ENCODE peak calls at places on chromosomes 3 and 15, in six cellular contexts. X, M, H, I, E and Q are unnamed samples.

GRCh38 chr3:171453175-171453868 is 6.9 kb downstream of the TNIK start:
- DNase-seq in I (no peak), X (no peak), H (no peak), E (no peak), M (no peak), Q (no peak)

GRCh38 chr3:181952221-181952620 is 240.5 kb downstream of the SOX2 start:
- DNase-seq in H (no peak), I (no peak), M (no peak), E (no peak), X (no peak), Q (no peak)

GRCh38 chr15:73950479-73951043 is 24.3 kb downstream of the LOXL1 start:
- DNase-seq in X (no peak), M (no peak), I (no peak), E (no peak), H (no peak), Q (no peak)

GRCh38 chr3:196552253-196552652 is 16.1 kb downstream of the WDR53 start:
- DNase-seq in H (no peak), I (no peak), X (no peak), E (no peak), M (no peak), Q (no peak)

GRCh38 chr15:31230630-31231485 is 95.8 kb upstream of the KLF13 start:
- DNase-seq in I (no peak), X (no peak), E (no peak), M (no peak), H (peak), Q (no peak)

GRCh38 chr3:149564079-149564478 is 89.6 kb downstream of the TM4SF4 start:
- DNase-seq in I (no peak), M (no peak), X (no peak), H (no peak), E (no peak), Q (no peak)

GRCh38 chr3:38017445-38018295 is 11.8 kb downstream of the PLCD1 start:
- DNase-seq in H (no peak), M (no peak), E (no peak), X (no peak), I (no peak), Q (no peak)

GRCh38 chr3:139308156-139309017 is 35.4 kb upstream of the MRPS22 start:
- DNase-seq in H (no peak), I (no peak), M (no peak), E (no peak), X (peak), Q (no peak)

GRCh38 chr3:174330303-174330702 is 528.8 kb upstream of the NAALADL2 start:
- DNase-seq in M (no peak), X (no peak), I (no peak), E (peak), H (no peak), Q (no peak)

GRCh38 chr15:55457401-55458022 is 49.2 kb downstream of the PIERCE2 start:
- DNase-seq in X (no peak), M (no peak), E (no peak), H (no peak), I (no peak), Q (no peak)

DNA sequence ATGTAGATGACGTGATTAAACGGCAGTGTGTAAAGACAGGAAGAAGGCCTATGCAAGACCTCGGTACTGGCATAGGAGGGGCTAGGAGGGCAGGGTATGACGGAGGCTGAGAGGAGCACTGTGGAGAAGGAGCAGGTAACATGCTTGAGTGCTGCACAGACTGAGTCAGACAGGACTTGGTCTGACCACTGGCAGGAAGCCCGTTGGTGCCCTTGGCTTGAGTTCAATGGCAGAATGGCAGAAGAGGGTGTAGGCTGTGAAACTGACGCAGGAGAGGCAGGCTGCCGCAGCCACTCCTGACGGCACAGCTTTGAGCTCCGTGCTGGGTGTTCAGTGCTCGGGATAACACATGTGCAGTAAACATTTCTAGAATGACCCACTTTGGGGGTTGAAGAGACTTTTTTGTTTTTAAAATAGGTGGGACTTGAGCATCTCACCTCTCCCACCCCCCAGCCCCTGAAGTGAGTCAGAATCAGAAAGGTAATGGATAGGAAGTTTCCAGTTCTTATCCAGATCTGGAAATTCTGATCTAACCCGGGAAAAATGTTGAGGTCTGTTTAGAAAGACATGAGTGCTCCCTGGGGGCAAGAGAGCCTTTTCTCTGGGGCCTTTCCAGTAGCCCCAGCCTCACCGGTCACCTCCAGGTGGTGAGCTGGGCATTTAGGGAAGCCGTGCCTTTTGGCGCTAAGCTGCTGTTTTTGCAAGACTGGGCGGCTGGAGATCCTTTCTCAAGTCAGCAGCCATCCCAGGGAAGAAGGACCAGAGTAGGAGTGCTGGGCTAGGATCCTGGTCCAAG is 126.4 kb downstream of the RPLP1 start:
- DNase-seq in E (no peak), M (no peak), I (peak), X (no peak), H (no peak), Q (no peak)
- H3K4me3 ChIP-seq in E (no peak), M (no peak), I (no peak), X (no peak), H (no peak), Q (no peak)

GRCh38 chr15:45112143-45112591 is 1.8 kb downstream of the DUOX2 start:
- DNase-seq in E (no peak), I (no peak), X (no peak), H (no peak), M (no peak), Q (no peak)

GRCh38 chr15:45112592-45113379 is 1.2 kb downstream of the DUOX2 start:
- DNase-seq in E (no peak), H (no peak), I (no peak), X (peak), M (no peak), Q (no peak)

GRCh38 chr15:45111390-45112142 is 2.4 kb downstream of the DUOX2 start:
- DNase-seq in H (no peak), E (no peak), M (no peak), I (no peak), X (no peak), Q (no peak)

GRCh38 chr15:45107941-45108630 is 5.9 kb downstream of the DUOX2 start:
- DNase-seq in E (no peak), M (no peak), H (no peak), I (no peak), X (no peak), Q (no peak)

DNA sequence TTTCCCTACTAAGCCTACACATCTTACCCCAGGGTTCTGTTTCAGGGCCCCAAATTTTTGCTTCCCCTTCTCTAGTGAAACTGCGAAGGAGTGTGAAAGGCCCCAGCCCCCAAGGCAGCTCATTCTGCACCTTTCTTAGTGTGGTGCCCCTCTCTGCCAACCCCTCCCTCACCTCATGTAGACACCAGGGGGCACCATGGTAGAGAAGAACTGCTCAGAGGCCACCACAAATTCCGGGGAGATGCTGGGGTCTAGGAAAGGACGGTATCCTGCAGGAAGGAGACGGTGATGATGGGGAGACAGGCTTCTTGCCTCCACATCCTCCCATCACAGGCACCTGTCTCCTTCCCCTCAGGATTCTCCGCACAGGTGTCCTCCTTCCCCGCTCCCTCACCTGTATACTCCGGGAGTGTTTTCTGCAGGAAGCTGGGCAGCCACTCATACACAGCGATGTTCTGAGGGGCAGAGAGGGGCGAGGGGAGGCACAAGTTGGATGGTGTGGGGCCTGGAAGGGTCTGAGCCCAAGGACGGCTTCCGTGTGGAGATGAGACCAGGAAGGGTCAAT is 3.6 kb downstream of the DUOX2 start:
- DNase-seq in I (no peak), E (no peak), M (no peak), X (no peak), H (no peak), Q (no peak)
- TF ChIP-seq CTCF in I (no peak), E (peak), M (no peak), X (no peak), H (peak), Q (peak)

GRCh38 chr3:119240582-119241434 is at the start of gene B4GALT4:
- DNase-seq in I (peak), H (peak), X (peak), E (no peak), M (peak), Q (peak)
- H3K4me3 ChIP-seq in I (peak), H (peak), X (peak), E (peak), M (peak), Q (peak)

GRCh38 chr3:61908344-61908743 is 347.0 kb downstream of the PTPRG start:
- DNase-seq in H (no peak), E (peak), I (no peak), X (no peak), M (no peak), Q (no peak)
- TF ChIP-seq CTCF in H (no peak), E (no peak), I (no peak), X (no peak), M (no peak), Q (no peak)

GRCh38 chr3:63927623-63928280 is 15.6 kb upstream of the SCAANT1 start:
- DNase-seq in H (no peak), I (no peak), E (no peak), M (no peak), X (no peak), Q (no peak)
- H3K4me3 ChIP-seq in H (no peak), I (no peak), E (no peak), M (no peak), X (no peak), Q (no peak)

DNA sequence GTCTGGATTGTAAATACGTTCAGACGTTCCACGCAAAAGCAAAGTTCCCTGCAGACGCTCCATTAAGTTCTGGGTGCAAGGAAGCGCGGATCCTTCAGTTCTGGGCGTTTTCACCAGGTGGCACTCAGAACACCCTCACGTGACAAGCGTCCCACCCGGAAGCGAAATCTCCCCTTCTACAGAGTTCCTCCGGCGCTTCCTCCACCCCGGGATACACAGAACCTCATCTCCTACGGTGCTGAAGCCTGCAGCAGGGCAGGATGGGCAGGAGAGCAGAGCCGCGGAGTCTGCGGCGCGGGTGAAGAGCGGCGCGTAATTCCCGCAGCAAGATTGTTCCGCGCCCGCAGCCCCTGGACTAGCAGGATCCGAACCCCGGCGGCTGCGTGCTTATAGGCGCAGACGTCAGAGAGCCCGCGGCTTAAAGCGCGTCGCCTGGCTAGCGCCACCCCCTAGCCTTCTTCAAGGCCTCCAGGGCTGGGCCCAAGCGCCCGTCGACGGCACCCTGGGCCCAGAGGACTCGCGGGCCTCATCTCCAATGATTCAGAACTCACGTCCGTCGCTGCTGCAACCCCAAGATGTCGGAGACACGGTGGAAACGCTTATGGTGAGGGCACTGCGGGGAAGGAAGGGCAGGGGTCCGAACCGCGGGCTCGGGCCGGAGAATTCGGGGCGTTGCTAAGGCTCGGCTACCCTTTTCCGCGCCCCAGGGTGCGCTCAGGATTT is at the start of gene SLC25A38:
- DNase-seq in I (peak), H (peak), E (peak), X (peak), M (peak), Q (peak)
- TF ChIP-seq CTCF in I (no peak), H (peak), E (peak), X (peak), M (peak), Q (peak)

DNA sequence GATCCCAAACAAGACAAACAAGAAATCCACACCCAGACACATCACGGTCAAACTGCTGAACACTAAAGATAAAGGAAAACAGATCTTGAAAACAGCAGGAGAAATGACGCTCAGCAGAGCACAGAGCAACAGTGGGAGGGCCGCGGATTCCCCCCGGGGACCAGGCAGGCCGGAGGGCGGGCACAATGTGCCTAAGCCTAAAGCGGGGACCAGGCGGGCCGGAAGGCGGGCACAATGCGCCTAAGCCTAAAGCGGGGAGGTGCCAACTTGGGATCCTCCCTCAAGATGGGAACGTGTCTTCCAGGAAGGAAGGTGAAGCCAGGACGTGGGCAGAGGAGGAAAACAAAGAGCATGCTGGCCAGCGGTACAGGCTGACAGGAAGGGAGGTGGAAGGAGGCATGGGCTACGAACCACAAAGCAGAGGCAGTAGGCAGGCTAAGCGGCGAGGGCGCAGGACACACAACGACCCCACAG is 31.1 kb downstream of the CYFIP1 start:
- DNase-seq in M (peak), I (peak), X (no peak), H (peak), E (peak), Q (no peak)
- H3K4me3 ChIP-seq in M (peak), I (no peak), X (no peak), H (peak), E (no peak), Q (peak)

DNA sequence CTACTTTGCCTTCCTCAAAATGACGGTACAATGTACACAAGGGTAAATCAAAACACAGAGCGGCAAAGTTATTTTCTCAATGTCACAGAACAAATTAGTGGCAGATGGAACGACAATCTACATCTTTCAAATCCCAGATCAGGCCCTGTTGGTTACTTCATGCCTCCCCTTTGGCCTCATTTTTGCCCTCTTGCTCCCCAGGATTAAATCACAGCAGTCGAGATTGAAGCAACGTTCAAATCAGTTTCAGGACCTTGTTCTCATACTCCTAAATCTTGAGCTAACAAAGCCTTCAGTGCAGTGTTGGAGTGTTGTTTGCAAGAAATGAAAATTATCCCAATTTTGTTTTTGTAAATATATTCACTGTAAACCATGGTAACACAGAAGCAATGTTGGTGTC is 91.4 kb downstream of the FBN1 start:
- DNase-seq in E (no peak), X (no peak), M (no peak), I (no peak), H (no peak), Q (no peak)
- TF ChIP-seq CTCF in E (no peak), X (no peak), M (no peak), I (no peak), H (no peak), Q (no peak)